ENCODE peak calls at places on chromosome 20, in eight cellular contexts. U, L, Y, S, M, Z, V and F are unnamed samples.

GRCh38 chr20:3082306-3082951 is 2.1 kb downstream of the AVP start:
- DNase-seq in L (peak), U (no peak), M (no peak), Y (no peak), Z (no peak), V (no peak), S (no peak), F (no peak)

GRCh38 chr20:19370076-19371075 is 157.9 kb downstream of the SLC24A3 start:
- DNase-seq in U (no peak), Z (no peak), M (no peak), S (no peak), L (no peak), V (no peak), Y (no peak), F (no peak)

GRCh38 chr20:36173451-36173933 is 19.0 kb downstream of the EPB41L1 start:
- DNase-seq in L (no peak), U (no peak), Z (no peak), S (no peak), Y (peak), M (no peak), V (peak), F (no peak)

GRCh38 chr20:17699931-17700351 is at the start of gene BANF2:
- DNase-seq in U (no peak), V (no peak), Z (no peak), S (no peak), L (no peak), M (no peak), Y (no peak), F (no peak)

GRCh38 chr20:62832212-62832922 is 15.5 kb downstream of the COL9A3 start:
- DNase-seq in L (no peak), V (no peak), Z (peak), U (no peak), S (no peak), M (peak), Y (no peak), F (no peak)

GRCh38 chr20:5482791-5483190 is 166.0 kb upstream of the PROKR2 start:
- DNase-seq in Y (no peak), U (no peak), V (no peak), S (no peak), M (no peak), L (no peak), Z (no peak), F (no peak)

GRCh38 chr20:49507741-49508434 is 25.4 kb upstream of the KCNB1 start:
- DNase-seq in Y (no peak), L (no peak), S (no peak), M (no peak), V (no peak), U (no peak), Z (no peak), F (no peak)

GRCh38 chr20:54172856-54173652 is 732 bp downstream of the CYP24A1 start:
- DNase-seq in Y (no peak), S (no peak), U (no peak), L (no peak), Z (no peak), M (no peak), V (no peak), F (no peak)

GRCh38 chr20:45407783-45408645 is at the start of gene DBNDD2:
- DNase-seq in V (peak), S (no peak), M (no peak), L (no peak), U (no peak), Z (no peak), Y (no peak), F (no peak)

GRCh38 chr20:58893355-58894151 is 41.0 kb downstream of the GNAS start:
- DNase-seq in L (no peak), S (no peak), U (no peak), Y (no peak), M (no peak), V (no peak), Z (no peak), F (no peak)

GRCh38 chr20:59299961-59300340 is 460 bp upstream of the EDN3 start:
- DNase-seq in V (no peak), S (no peak), Y (no peak), M (no peak), Z (no peak), L (no peak), U (no peak), F (no peak)

GRCh38 chr20:3239026-3239866 is at the start of gene SLC4A11:
- DNase-seq in L (peak), S (no peak), V (no peak), Y (no peak), Z (peak), U (no peak), M (peak), F (no peak)

GRCh38 chr20:13147071-13147961 is 73.8 kb upstream of the ISM1 start:
- DNase-seq in Y (no peak), S (no peak), Z (no peak), U (no peak), V (no peak), M (no peak), L (no peak), F (no peak)

GRCh38 chr20:45469336-45470261 is at the start of gene WFDC2:
- DNase-seq in S (no peak), V (no peak), U (no peak), Z (peak), Y (no peak), M (no peak), L (no peak), F (no peak)

GRCh38 chr20:47764154-47764734 is 21.0 kb downstream of the SULF2 start:
- DNase-seq in Z (no peak), L (no peak), S (no peak), V (no peak), Y (no peak), M (no peak), U (no peak), F (no peak)

GRCh38 chr20:50304883-50305635 is 114.4 kb downstream of the CEBPB start:
- DNase-seq in U (peak), V (no peak), M (no peak), S (no peak), Z (peak), Y (no peak), L (peak), F (no peak)

GRCh38 chr20:44961868-44962267 is 1.7 kb upstream of the TOMM34 start:
- DNase-seq in M (no peak), V (no peak), Y (no peak), U (peak), S (no peak), L (peak), Z (no peak), F (no peak)